ENCODE peak calls at places on chromosome 13, in eight cellular contexts. F is neural progenitor cell; N is AG04450; M is CD4-positive, alpha-beta T cell; C is left ventricle myocardium inferior; E is aorta; G is NT2/D1; S is CD8-positive, alpha-beta memory T cell. Z is an unnamed sample.

GRCh38 chr13:20565120-20565736 is 1.7 kb upstream of the IFT88 start:
- DNase-seq in F (no peak), N (no peak), M (no peak), C (no peak), E (no peak), G (no peak), S (no peak), Z (no peak)

GRCh38 chr13:54945978-54946377 is 1917.4 kb downstream of the OLFM4 start:
- DNase-seq in F (peak; percentile 8), N (no peak), M (no peak), C (no peak), E (no peak), G (no peak), S (no peak), Z (no peak)

GRCh38 chr13:90950134-90950533 is 397.4 kb upstream of the MIR17HG start:
- DNase-seq in F (no peak), N (no peak), M (no peak), C (no peak), E (no peak), G (no peak), S (no peak), Z (no peak)

GRCh38 chr13:74258951-74259350 is 124.7 kb upstream of the KLF12 start:
- DNase-seq in F (no peak), N (no peak), M (no peak), C (no peak), E (no peak), G (no peak), S (no peak), Z (no peak)

GRCh38 chr13:40792284-40793051 is 3.1 kb downstream of the SLC25A15 start:
- DNase-seq in F (no peak), N (no peak), M (no peak), C (no peak), E (no peak), G (no peak), S (no peak), Z (no peak)

GRCh38 chr13:47545630-47546029 is 455.4 kb downstream of the SUCLA2 start:
- DNase-seq in F (no peak), N (no peak), M (no peak), C (no peak), E (no peak), G (no peak), S (no peak), Z (no peak)

GRCh38 chr13:98910501-98910951 is 67.3 kb downstream of the DOCK9 start:
- DNase-seq in F (no peak), N (no peak), M (no peak), C (no peak), E (no peak), G (no peak), S (peak; percentile 4), Z (no peak)

GRCh38 chr13:99314640-99315176 is 7.5 kb upstream of the GPR183 start:
- DNase-seq in F (no peak), N (no peak), M (no peak), C (no peak), E (no peak), G (no peak), S (peak; percentile 78), Z (no peak)

GRCh38 chr13:71877280-71877653 is 10.3 kb upstream of the DACH1 start:
- DNase-seq in F (peak; percentile 84), N (no peak), M (no peak), C (no peak), E (no peak), G (peak; percentile 68), S (no peak), Z (no peak)

GRCh38 chr13:71873418-71874276 is 6.6 kb upstream of the DACH1 start:
- DNase-seq in F (no peak), N (no peak), M (no peak), C (no peak), E (no peak), G (no peak), S (no peak), Z (no peak)

GRCh38 chr13:71876648-71877279 is 9.8 kb upstream of the DACH1 start:
- DNase-seq in F (no peak), N (no peak), M (no peak), C (no peak), E (no peak), G (no peak), S (no peak), Z (no peak)

GRCh38 chr13:71874490-71874889 is 7.5 kb upstream of the DACH1 start:
- DNase-seq in F (no peak), N (no peak), M (no peak), C (no peak), E (no peak), G (no peak), S (no peak), Z (no peak)

GRCh38 chr13:71875823-71876222 is 8.8 kb upstream of the DACH1 start:
- DNase-seq in F (no peak), N (no peak), M (no peak), C (no peak), E (no peak), G (no peak), S (no peak), Z (no peak)
- H3K27me3 ChIP-seq in F (no peaks in the 10 kb centered on the region), N (no peaks in the 10 kb centered on the region), M (no peaks in the 10 kb centered on the region), C (no peaks in the 10 kb centered on the region), E (no peaks in the 10 kb centered on the region), G (no peaks in the 10 kb centered on the region), S (no peaks in the 10 kb centered on the region), Z (no peaks in the 10 kb centered on the region)

DNA sequence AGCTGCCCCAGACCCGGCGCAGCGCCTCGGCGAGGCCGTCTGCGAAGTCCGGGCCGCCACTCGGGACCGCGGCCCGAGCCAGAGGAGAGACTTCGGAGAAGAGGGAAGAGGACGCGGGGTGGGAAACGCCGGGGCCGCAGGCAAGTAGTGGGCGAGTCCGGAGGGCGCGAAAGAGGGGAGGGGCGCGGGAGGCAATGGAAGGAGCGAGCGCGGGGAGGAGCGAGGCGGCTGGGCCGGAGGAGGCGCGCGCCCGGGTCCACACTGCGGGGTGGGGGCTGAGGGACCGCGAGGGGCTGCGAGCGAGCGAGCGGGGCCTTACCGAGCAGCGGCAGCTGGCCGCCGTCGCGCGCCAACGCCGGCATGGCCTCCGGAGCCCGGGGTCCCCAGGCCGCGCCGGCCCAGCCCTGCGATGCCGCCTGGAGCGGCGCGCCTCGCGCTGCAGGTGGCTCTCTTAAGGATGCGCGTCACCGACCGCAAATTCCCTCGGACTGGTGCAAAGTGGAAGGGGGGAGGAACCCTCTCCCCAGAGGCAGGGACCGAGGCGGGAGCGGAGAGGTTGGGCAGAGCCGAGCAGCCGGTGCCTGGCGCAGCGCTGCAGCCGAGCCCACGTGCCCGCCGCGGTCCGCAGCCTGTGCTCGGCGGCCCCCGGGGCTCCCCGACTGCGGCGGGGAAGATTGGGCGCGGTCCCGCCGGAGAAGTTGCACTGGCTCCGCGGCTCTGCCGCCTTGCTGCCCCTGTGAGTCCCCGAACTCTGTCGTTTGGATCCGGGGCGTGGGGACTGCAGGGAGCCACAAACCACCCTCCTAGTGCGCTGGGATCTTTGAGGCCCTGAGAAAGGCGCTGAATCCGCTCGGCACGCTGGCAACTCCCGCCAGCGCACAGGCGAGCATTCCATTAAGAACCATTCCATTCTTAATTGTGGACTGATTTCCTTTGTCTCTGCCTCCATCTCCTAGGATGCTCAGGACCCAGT is at the start of gene FLT3:
- DNase-seq in F (peak; percentile 82), N (no peak), M (no peak), C (peak; percentile 18), E (no peak), G (no peak), S (peak; percentile 19), Z (peak; percentile 70)
- H3K27me3 ChIP-seq in F (peaks cover 80% of the 10 kb centered on the region), N (peaks cover 41% of the 10 kb centered on the region), M (peaks cover 47% of the 10 kb centered on the region), C (peaks cover 100% of the 10 kb centered on the region), E (peaks cover 2% of the 10 kb centered on the region), G (peaks cover 59% of the 10 kb centered on the region), S (peaks cover 25% of the 10 kb centered on the region), Z (peaks cover 86% of the 10 kb centered on the region)

GRCh38 chr13:21675095-21676007 is 4.5 kb downstream of the FGF9 start:
- DNase-seq in F (peak; percentile 56), N (no peak), M (no peak), C (peak; percentile 32), E (peak; percentile 46), G (no peak), S (peak; percentile 52), Z (peak; percentile 80)

GRCh38 chr13:21674271-21675009 is 3.6 kb downstream of the FGF9 start:
- DNase-seq in F (peak; percentile 77), N (no peak), M (no peak), C (peak; percentile 41), E (no peak), G (no peak), S (peak; percentile 13), Z (peak; percentile 69)

GRCh38 chr13:21671793-21672680 is 1.2 kb downstream of the FGF9 start:
- DNase-seq in F (peak; percentile 18), N (no peak), M (no peak), C (no peak), E (no peak), G (no peak), S (no peak), Z (no peak)

GRCh38 chr13:21670883-21671792 is at the start of gene FGF9:
- DNase-seq in F (peak; percentile 96), N (no peak), M (peak; percentile 72), C (peak; percentile 76), E (peak; percentile 79), G (no peak), S (peak; percentile 87), Z (peak; percentile 91)

DNA sequence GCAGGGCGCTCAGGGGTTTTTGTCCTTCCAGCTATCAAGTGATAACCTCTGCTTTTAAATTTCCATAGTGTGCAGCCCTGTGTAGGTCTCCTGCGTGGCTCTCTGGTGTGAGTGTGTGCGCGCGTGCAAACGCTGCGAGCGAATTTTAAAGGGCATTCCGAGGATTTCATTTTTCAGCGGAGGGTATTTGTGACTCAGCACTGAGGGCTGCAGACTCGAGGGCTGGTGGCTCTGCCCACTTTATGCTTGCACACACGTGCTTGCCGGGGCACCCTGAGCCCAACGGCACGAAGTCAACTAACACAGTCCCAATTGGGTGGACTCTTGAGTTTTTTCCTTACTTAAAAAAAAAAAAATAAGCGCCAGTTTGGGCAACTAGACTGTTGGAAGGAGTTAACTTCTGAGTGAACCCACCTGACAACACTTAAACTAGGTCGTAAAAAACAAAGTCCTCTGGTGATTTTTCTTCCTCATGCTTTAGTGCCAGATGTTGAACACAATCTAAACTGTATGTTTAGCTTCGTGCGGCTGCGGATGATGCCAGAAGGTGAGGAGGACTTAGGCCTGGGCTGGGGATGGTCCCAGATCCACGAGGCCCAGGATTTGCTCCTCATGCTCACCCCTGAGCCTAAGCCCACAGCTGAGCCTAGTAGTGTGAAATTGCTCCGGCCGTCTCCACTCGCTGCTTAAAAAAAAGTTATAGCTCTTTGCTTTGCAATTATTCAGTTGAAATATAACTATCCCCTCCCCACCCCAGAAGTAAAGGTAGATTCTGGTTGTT is 2.1 kb downstream of the FGF9 start:
- DNase-seq in F (peak; percentile 20), N (no peak), M (no peak), C (no peak), E (no peak), G (no peak), S (no peak), Z (no peak)
- H3K27me3 ChIP-seq in F (peaks cover 76% of the 10 kb centered on the region), N (peaks cover 60% of the 10 kb centered on the region), M (peaks cover 32% of the 10 kb centered on the region), C (peaks cover 80% of the 10 kb centered on the region), E (peaks cover 2% of the 10 kb centered on the region), G (peaks cover 66% of the 10 kb centered on the region), S (peaks cover 25% of the 10 kb centered on the region), Z (peaks cover 36% of the 10 kb centered on the region)

DNA sequence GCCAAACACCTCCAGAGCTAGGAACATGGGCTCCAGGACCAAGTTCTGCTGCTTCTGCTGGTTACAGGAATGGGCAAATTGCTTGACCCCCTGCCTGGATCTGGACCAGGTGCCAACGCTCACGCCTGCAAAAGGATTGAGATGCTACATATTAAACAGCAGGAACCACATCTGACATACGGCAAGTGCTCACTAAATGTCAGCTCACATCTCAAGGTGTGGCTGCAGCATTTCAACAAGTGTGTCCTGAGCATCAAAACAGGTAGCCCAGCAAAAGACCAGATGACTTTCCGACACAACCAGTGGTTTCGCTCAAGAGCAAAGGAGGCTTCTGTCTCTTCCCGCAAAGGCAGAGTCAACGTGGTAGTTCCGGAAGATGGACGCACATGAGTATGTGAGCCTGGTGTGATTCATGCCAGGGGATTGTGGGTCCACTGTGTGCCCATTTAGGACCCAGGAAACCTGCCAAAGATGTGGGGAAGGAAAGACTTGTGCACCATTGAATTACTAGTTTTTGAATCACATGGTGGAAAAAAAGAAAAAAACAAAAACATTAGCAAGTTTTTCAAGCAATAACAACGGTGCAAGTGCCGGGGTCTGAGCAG is 77.8 kb downstream of the SOX1 start:
- DNase-seq in F (no peak), N (no peak), M (no peak), C (no peak), E (no peak), G (no peak), S (no peak), Z (peak; percentile 21)
- H3K27me3 ChIP-seq in F (no peaks in the 10 kb centered on the region), N (no peaks in the 10 kb centered on the region), M (no peaks in the 10 kb centered on the region), C (peaks cover 32% of the 10 kb centered on the region), E (no peaks in the 10 kb centered on the region), G (no peaks in the 10 kb centered on the region), S (no peaks in the 10 kb centered on the region), Z (no peaks in the 10 kb centered on the region)

Z was measured in upper lobe of right lung.